ENCODE peak calls at places on chromosome 1, in nine cellular contexts. R is GM13976, K is heart left ventricle, C is prostate gland, H is Calu3, O is psoas muscle, P is astrocyte of the cerebellum, E is astrocyte of the spinal cord, T is left ventricle myocardium inferior. I is an unnamed sample.

GRCh38 chr1:107896946-107897345 is 68.0 kb downstream of the VAV3 start:
- DNase-seq in R (no peak), K (no peak), C (no peak), H (no peak), O (no peak), P (no peak), E (no peak), T (no peak), I (no peak)

GRCh38 chr1:53508056-53508990 is 49.1 kb downstream of the DMRTB1 start:
- DNase-seq in R (no peak), K (no peak), C (no peak), H (no peak), O (no peak), P (no peak), E (no peak), T (no peak), I (no peak)

GRCh38 chr1:208921259-208921658 is 662.3 kb upstream of the CAMK1G start:
- DNase-seq in R (no peak), K (no peak), C (no peak), H (no peak), O (no peak), P (no peak), E (no peak), T (no peak), I (no peak)

GRCh38 chr1:185991266-185991665 is 257.1 kb downstream of the HMCN1 start:
- DNase-seq in R (no peak), K (no peak), C (no peak), H (no peak), O (no peak), P (no peak), E (no peak), T (no peak), I (no peak)

GRCh38 chr1:23651069-23651808 is 40.4 kb upstream of the RPL11 start:
- DNase-seq in R (no peak), K (peak), C (no peak), H (no peak), O (peak), P (no peak), E (no peak), T (peak), I (peak)

GRCh38 chr1:61950418-61950817 is 208.1 kb downstream of the PATJ start:
- DNase-seq in R (no peak), K (no peak), C (no peak), H (no peak), O (no peak), P (peak), E (no peak), T (no peak), I (no peak)

GRCh38 chr1:46749921-46750404 is 31.0 kb upstream of the EFCAB14 start:
- DNase-seq in R (no peak), K (no peak), C (peak), H (no peak), O (peak), P (no peak), E (no peak), T (peak), I (no peak)

GRCh38 chr1:248618878-248619277 is 16.0 kb downstream of the OR2T11 start:
- DNase-seq in R (peak), K (no peak), C (peak), H (peak), O (peak), P (no peak), E (no peak), T (peak), I (peak)

GRCh38 chr1:204177133-204177532 is 11.0 kb upstream of the REN start:
- DNase-seq in R (no peak), K (no peak), C (no peak), H (no peak), O (no peak), P (no peak), E (no peak), T (no peak), I (no peak)

GRCh38 chr1:161190962-161191521 is 7.8 kb downstream of the ADAMTS4 start:
- DNase-seq in R (no peak), K (no peak), C (no peak), H (no peak), O (peak), P (no peak), E (no peak), T (no peak), I (no peak)

GRCh38 chr1:61518670-61519400 is 206.1 kb downstream of the TM2D1 start:
- DNase-seq in R (no peak), K (no peak), C (no peak), H (no peak), O (no peak), P (no peak), E (no peak), T (no peak), I (no peak)

GRCh38 chr1:212231372-212231771 is 53.8 kb upstream of the PPP2R5A start:
- DNase-seq in R (no peak), K (no peak), C (no peak), H (no peak), O (no peak), P (no peak), E (no peak), T (no peak), I (no peak)

GRCh38 chr1:6955357-6956154 is 170.3 kb downstream of the CAMTA1 start:
- DNase-seq in R (no peak), K (no peak), C (peak), H (no peak), O (no peak), P (no peak), E (no peak), T (no peak), I (no peak)

GRCh38 chr1:166069390-166069789 is 97.4 kb downstream of the FAM78B start:
- DNase-seq in R (peak), K (no peak), C (no peak), H (no peak), O (no peak), P (no peak), E (no peak), T (no peak), I (no peak)

GRCh38 chr1:17276568-17276967 is 27.7 kb downstream of the PADI3 start:
- DNase-seq in R (no peak), K (no peak), C (peak), H (peak), O (no peak), P (peak), E (peak), T (no peak), I (no peak)

GRCh38 chr1:160646711-160647328 is at the start of gene SLAMF1:
- DNase-seq in R (no peak), K (no peak), C (no peak), H (no peak), O (no peak), P (no peak), E (no peak), T (no peak), I (no peak)

GRCh38 chr1:7405844-7406500 is 365.1 kb upstream of the VAMP3 start:
- DNase-seq in R (peak), K (no peak), C (peak), H (no peak), O (no peak), P (no peak), E (no peak), T (no peak), I (no peak)

GRCh38 chr1:41314781-41315481 is 46.3 kb upstream of the FOXO6 start:
- DNase-seq in R (no peak), K (no peak), C (no peak), H (no peak), O (no peak), P (no peak), E (no peak), T (no peak), I (no peak)
- TF ChIP-seq CTCF in R (no peak), K (no peak), C (no peak), H (no peak), O (no peak), P (no peak), E (no peak), T (no peak), I (no peak)

DNA sequence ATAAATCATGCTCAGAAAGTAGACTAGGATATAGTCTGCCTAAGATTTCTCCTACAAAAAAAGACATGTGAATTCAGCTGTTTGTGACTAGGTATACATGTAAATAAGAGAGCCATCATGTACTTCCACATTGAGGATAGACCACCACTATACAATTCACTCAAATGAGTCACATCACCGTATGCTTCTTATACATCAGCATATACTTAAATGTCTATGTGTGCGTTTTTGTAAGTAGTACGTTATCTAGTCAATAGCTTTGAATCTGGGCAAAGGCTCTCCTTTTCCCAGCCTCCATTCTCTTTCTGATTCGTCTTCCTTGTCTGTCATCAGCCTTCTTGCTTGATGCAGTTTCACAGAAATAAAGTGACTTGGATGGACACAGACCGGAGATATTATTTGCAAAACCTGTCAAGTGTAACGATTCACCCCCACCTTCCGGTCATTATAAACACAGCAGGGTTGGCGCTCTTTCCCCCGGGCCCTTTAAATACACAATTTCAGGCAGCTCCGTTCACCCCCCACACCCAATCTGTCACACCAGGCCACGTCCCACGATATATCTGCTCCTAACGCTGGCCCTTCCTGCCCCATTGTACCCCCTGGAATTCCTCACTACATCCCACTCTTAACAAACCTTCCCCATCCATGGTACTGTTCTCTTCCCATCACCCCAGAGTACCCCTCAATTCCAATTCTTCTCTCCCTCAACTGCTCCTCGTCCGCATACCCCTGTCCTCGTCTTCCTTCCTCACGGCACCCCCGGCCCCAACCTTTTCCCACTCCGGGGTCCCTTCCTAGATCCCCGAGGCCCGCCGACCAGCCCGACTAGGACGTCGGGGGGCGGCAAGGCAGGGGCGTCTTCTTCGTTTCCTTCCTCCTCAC is 636 bp downstream of the VAMP4 start:
- DNase-seq in R (peak), K (peak), C (peak), H (peak), O (peak), P (no peak), E (peak), T (peak), I (peak)
- TF ChIP-seq CTCF in R (no peak), K (peak), C (peak), H (no peak), O (no peak), P (no peak), E (no peak), T (no peak), I (peak)

GRCh38 chr1:29368936-29369932 is 132.9 kb downstream of the PTPRU start:
- DNase-seq in R (no peak), K (no peak), C (no peak), H (no peak), O (no peak), P (no peak), E (no peak), T (no peak), I (peak)
- TF ChIP-seq CTCF in R (no peak), K (no peak), C (no peak), H (no peak), O (no peak), P (no peak), E (no peak), T (no peak), I (no peak)

GRCh38 chr1:31153423-31153822 is 86.3 kb downstream of the NKAIN1 start:
- DNase-seq in R (no peak), K (no peak), C (no peak), H (no peak), O (no peak), P (no peak), E (no peak), T (no peak), I (no peak)

GRCh38 chr1:31154000-31154631 is 85.6 kb downstream of the NKAIN1 start:
- DNase-seq in R (no peak), K (no peak), C (no peak), H (no peak), O (no peak), P (no peak), E (no peak), T (no peak), I (no peak)

GRCh38 chr1:31154632-31155215 is 85.0 kb downstream of the NKAIN1 start:
- DNase-seq in R (peak), K (peak), C (peak), H (peak), O (peak), P (peak), E (peak), T (peak), I (peak)

GRCh38 chr1:31152181-31152768 is 86.8 kb upstream of the PUM1 start:
- DNase-seq in R (no peak), K (no peak), C (no peak), H (no peak), O (no peak), P (no peak), E (peak), T (no peak), I (peak)

DNA sequence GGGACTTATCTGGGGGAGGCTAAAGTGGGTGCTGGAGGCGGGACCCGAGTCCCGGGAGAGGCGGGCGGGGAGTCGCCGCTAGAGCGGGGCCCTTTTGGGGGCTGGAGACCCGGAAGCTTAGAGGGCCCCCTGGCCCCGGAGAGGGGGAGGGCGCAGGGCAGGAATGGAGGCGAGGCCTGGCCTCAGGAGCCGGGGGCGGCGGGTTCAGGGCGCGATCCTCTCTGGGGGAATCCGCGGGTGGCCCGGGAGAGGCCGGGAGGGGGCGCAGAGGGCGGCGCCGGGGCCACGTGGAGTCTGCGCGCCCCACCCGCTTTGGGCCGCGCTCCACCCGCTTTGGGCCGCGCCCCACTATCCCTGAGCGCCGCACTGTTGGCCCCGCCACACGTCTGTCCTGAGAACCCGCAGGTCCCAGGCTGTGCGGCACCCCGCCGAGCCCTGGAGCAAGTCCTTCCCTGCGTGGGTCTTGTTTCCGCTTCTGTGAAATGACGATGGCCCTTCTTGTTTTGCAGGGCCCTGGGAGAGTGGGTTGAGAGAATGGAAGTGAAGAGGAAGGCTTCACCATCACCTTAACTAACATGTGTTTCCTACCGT is 84.4 kb downstream of the NKAIN1 start:
- DNase-seq in R (peak), K (peak), C (peak), H (peak), O (peak), P (peak), E (peak), T (peak), I (peak)
- TF ChIP-seq CTCF in R (peak), K (no peak), C (peak), H (peak), O (peak), P (peak), E (no peak), T (peak), I (peak)

DNA sequence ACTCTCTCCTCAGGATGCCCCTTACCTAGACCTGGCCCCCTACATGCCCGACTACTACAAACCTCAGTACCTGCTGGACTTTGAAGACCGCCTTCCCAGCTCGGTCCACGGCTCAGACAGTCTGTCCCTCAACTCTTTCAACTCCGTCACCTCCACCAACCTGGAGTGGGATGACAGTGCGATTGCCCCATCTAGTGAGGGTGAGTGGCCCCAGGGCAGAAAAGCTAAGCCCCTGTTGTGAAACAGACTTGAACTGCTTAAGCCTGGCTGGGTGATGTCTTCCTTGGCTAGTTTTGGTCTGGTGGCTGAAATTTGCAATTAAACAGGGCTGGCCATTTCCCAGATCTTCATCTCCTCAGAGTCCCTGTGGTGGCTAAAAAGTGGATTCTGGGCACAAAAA is 16.3 kb upstream of the SLC25A34 start:
- DNase-seq in R (no peak), K (no peak), C (no peak), H (no peak), O (no peak), P (no peak), E (no peak), T (no peak), I (no peak)
- TF ChIP-seq CTCF in R (no peak), K (no peak), C (no peak), H (no peak), O (no peak), P (no peak), E (no peak), T (no peak), I (no peak)

GRCh38 chr1:68706639-68707317 is 209.9 kb upstream of the DEPDC1 start:
- DNase-seq in R (no peak), K (no peak), C (no peak), H (no peak), O (no peak), P (no peak), E (no peak), T (no peak), I (no peak)
- TF ChIP-seq CTCF in R (no peak), K (no peak), C (no peak), H (no peak), O (no peak), P (no peak), E (no peak), T (no peak), I (no peak)

GRCh38 chr1:230935852-230936251 is 42.8 kb downstream of the TTC13 start:
- DNase-seq in R (no peak), K (no peak), C (no peak), H (no peak), O (no peak), P (no peak), E (no peak), T (no peak), I (no peak)

GRCh38 chr1:230939806-230940489 is 38.7 kb downstream of the TTC13 start:
- DNase-seq in R (no peak), K (no peak), C (no peak), H (no peak), O (no peak), P (no peak), E (no peak), T (no peak), I (no peak)

GRCh38 chr1:230936475-230936874 is 42.2 kb downstream of the TTC13 start:
- DNase-seq in R (no peak), K (no peak), C (no peak), H (no peak), O (no peak), P (no peak), E (no peak), T (no peak), I (no peak)

GRCh38 chr1:230938924-230939368 is 39.7 kb downstream of the TTC13 start:
- DNase-seq in R (no peak), K (no peak), C (no peak), H (no peak), O (no peak), P (no peak), E (no peak), T (no peak), I (peak)

DNA sequence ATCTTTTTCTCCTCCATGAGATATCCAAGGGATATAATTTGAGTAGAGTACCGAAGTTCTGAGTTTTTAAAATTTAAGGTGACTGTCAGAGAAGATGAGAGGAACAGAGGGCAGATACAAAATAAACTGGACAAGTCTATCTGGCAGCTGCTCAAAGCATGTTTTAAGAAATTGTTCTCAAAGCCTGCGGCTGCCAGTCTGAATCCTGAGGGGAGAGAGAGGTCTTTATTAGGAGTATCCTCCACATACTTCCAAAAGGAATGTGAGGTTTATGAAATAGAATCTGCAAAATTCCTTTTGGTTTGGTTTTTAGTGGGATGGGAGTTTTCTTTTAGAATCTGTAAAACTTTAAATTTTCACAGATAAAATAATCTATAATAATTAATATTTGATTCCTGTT is 41.3 kb downstream of the TTC13 start:
- DNase-seq in R (no peak), K (no peak), C (no peak), H (no peak), O (no peak), P (no peak), E (no peak), T (no peak), I (no peak)
- TF ChIP-seq CTCF in R (no peak), K (no peak), C (no peak), H (no peak), O (no peak), P (no peak), E (no peak), T (no peak), I (no peak)

DNA sequence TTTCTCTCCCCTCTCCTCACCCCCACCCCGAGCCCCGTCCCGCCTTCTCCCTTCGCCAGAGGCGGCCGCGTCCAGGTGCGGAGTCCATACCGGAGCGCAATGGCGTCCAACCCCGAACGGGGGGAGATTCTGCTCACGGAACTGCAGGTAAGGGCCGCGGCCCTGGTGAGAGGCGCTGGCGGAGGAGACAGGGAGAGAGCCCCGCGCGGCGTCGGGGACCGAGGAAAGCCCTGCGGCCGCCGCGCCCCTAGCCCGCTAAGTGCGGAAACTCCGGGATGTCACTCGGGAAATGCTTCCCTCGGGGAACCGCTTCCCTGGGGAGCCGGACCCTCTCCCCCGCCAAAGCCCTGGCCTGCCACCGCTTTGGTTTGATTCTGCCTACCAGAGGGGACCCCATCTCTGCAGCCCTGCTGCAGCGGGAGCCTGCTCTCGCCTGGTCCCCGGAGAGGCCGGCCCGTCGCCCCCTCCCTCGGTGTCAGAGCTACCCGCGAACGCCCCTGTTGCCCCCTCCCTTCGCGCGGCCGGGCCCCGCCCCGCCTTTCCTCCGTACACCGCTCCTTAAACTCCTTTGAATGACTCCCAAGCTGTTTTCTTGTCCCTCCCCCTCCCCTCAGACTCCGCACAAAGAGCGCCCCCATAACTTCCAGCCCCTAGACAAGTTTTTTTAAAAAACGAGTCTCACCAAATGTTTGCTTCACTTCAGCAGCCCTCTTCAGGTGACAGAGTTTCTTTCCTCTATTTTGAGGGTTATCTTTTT is 587 bp downstream of the PKN2 start:
- DNase-seq in R (peak), K (peak), C (peak), H (peak), O (peak), P (no peak), E (peak), T (peak), I (peak)
- TF ChIP-seq CTCF in R (no peak), K (no peak), C (no peak), H (no peak), O (peak), P (peak), E (peak), T (no peak), I (no peak)

I was measured in Caco-2.